ENCODE peak calls at places on chromosome 15, in five cellular contexts. One of them, this sample, is unnamed.

GRCh38 chr15:47374222-47374621 is 343.1 kb upstream of the SEMA6D start:
- DNase-seq in HFF-Myc: no peak
- DNase-seq in dorsolateral prefrontal cortex: no peak
- DNase-seq in pancreas: no peak
- DNase-seq in GM12865: no peak
- DNase-seq in this sample: peak

GRCh38 chr15:68211656-68212320 is 6.7 kb upstream of the CALML4 start:
- DNase-seq in dorsolateral prefrontal cortex: peak
- DNase-seq in pancreas: no peak
- DNase-seq in GM12865: no peak
- DNase-seq in HFF-Myc: no peak
- DNase-seq in this sample: no peak

GRCh38 chr15:63752075-63752684 is 81.6 kb downstream of the HERC1 start:
- DNase-seq in GM12865: peak
- DNase-seq in dorsolateral prefrontal cortex: no peak
- DNase-seq in pancreas: peak
- DNase-seq in HFF-Myc: peak
- DNase-seq in this sample: peak

GRCh38 chr15:50377867-50378751 is 23.1 kb upstream of the GABPB1 start:
- DNase-seq in dorsolateral prefrontal cortex: no peak
- DNase-seq in pancreas: no peak
- DNase-seq in GM12865: peak
- DNase-seq in HFF-Myc: no peak
- DNase-seq in this sample: peak

GRCh38 chr15:95826831-95827230 is 503.7 kb upstream of the NR2F2 start:
- DNase-seq in GM12865: peak
- DNase-seq in pancreas: no peak
- DNase-seq in HFF-Myc: no peak
- DNase-seq in dorsolateral prefrontal cortex: no peak
- DNase-seq in this sample: no peak

GRCh38 chr15:48865387-48866079 is 12.4 kb upstream of the EID1 start:
- DNase-seq in pancreas: no peak
- DNase-seq in HFF-Myc: peak
- DNase-seq in GM12865: peak
- DNase-seq in dorsolateral prefrontal cortex: no peak
- DNase-seq in this sample: peak

GRCh38 chr15:62165029-62165792 is at the start of gene C2CD4B:
- DNase-seq in pancreas: peak
- DNase-seq in dorsolateral prefrontal cortex: no peak
- DNase-seq in GM12865: peak
- DNase-seq in HFF-Myc: no peak
- DNase-seq in this sample: peak

GRCh38 chr15:85929786-85930185 is 135.1 kb upstream of the KLHL25 start:
- DNase-seq in dorsolateral prefrontal cortex: no peak
- DNase-seq in GM12865: no peak
- DNase-seq in HFF-Myc: no peak
- DNase-seq in pancreas: no peak
- DNase-seq in this sample: no peak

GRCh38 chr15:33839540-33839939 is 128.8 kb upstream of the CHRM5 start:
- DNase-seq in pancreas: no peak
- DNase-seq in dorsolateral prefrontal cortex: no peak
- DNase-seq in HFF-Myc: no peak
- DNase-seq in GM12865: no peak
- DNase-seq in this sample: no peak

GRCh38 chr15:55897560-55898336 is 95.7 kb downstream of the NEDD4 start:
- DNase-seq in GM12865: peak
- DNase-seq in HFF-Myc: peak
- DNase-seq in dorsolateral prefrontal cortex: no peak
- DNase-seq in pancreas: no peak
- DNase-seq in this sample: peak

GRCh38 chr15:81504170-81504905 is 130.3 kb upstream of the TMC3 start:
- DNase-seq in pancreas: no peak
- DNase-seq in GM12865: no peak
- DNase-seq in HFF-Myc: no peak
- DNase-seq in dorsolateral prefrontal cortex: no peak
- DNase-seq in this sample: no peak

GRCh38 chr15:82919231-82919886 is 33.2 kb downstream of the HOMER2 start:
- DNase-seq in dorsolateral prefrontal cortex: no peak
- DNase-seq in pancreas: peak
- DNase-seq in GM12865: no peak
- DNase-seq in HFF-Myc: no peak
- DNase-seq in this sample: no peak

GRCh38 chr15:78859971-78860733 is 12.5 kb upstream of the MORF4L1 start:
- DNase-seq in HFF-Myc: peak
- DNase-seq in GM12865: peak
- DNase-seq in dorsolateral prefrontal cortex: peak
- DNase-seq in pancreas: peak
- DNase-seq in this sample: peak

GRCh38 chr15:47196057-47196456 is 521.2 kb upstream of the SEMA6D start:
- DNase-seq in pancreas: peak
- DNase-seq in dorsolateral prefrontal cortex: peak
- DNase-seq in GM12865: peak
- DNase-seq in HFF-Myc: peak
- DNase-seq in this sample: peak

GRCh38 chr15:56038015-56038414 is 44.6 kb upstream of the NEDD4 start:
- DNase-seq in pancreas: no peak
- DNase-seq in GM12865: no peak
- DNase-seq in dorsolateral prefrontal cortex: no peak
- DNase-seq in HFF-Myc: peak
- DNase-seq in this sample: peak

GRCh38 chr15:37206690-37207089 is 106.3 kb upstream of the MEIS2 start:
- DNase-seq in HFF-Myc: no peak
- DNase-seq in dorsolateral prefrontal cortex: no peak
- DNase-seq in pancreas: no peak
- DNase-seq in GM12865: no peak
- DNase-seq in this sample: no peak

GRCh38 chr15:44710236-44711088 is 661 bp downstream of the PATL2 start:
- DNase-seq in GM12865: peak
- DNase-seq in dorsolateral prefrontal cortex: no peak
- DNase-seq in HFF-Myc: no peak
- DNase-seq in pancreas: peak
- DNase-seq in this sample: peak

GRCh38 chr15:92667291-92667904 is 11.8 kb upstream of the FAM174B start:
- DNase-seq in HFF-Myc: no peak
- DNase-seq in pancreas: no peak
- DNase-seq in GM12865: no peak
- DNase-seq in dorsolateral prefrontal cortex: no peak
- DNase-seq in this sample: no peak

GRCh38 chr15:68791431-68792283 is 29.0 kb downstream of the ANP32A start:
- DNase-seq in dorsolateral prefrontal cortex: no peak
- DNase-seq in HFF-Myc: no peak
- DNase-seq in pancreas: no peak
- DNase-seq in GM12865: peak
- DNase-seq in this sample: no peak

GRCh38 chr15:42133892-42134502 is 22.4 kb downstream of the PLA2G4F start:
- DNase-seq in dorsolateral prefrontal cortex: peak
- DNase-seq in GM12865: peak
- DNase-seq in HFF-Myc: no peak
- DNase-seq in pancreas: peak
- DNase-seq in this sample: peak

GRCh38 chr15:70398694-70399093 is 301.0 kb upstream of the TLE3 start:
- DNase-seq in HFF-Myc: no peak
- DNase-seq in GM12865: no peak
- DNase-seq in dorsolateral prefrontal cortex: no peak
- DNase-seq in pancreas: no peak
- DNase-seq in this sample: no peak

GRCh38 chr15:69665641-69666091 is 213.0 kb downstream of the RPLP1 start:
- DNase-seq in HFF-Myc: no peak
- DNase-seq in dorsolateral prefrontal cortex: no peak
- DNase-seq in pancreas: no peak
- DNase-seq in GM12865: no peak
- DNase-seq in this sample: peak

GRCh38 chr15:92886815-92887214 is 13.3 kb upstream of the CHD2 start:
- DNase-seq in pancreas: no peak
- DNase-seq in dorsolateral prefrontal cortex: no peak
- DNase-seq in GM12865: no peak
- DNase-seq in HFF-Myc: no peak
- DNase-seq in this sample: no peak

GRCh38 chr15:51359981-51360380 is 18.5 kb downstream of the GLDN start:
- DNase-seq in GM12865: no peak
- DNase-seq in pancreas: no peak
- DNase-seq in HFF-Myc: no peak
- DNase-seq in dorsolateral prefrontal cortex: no peak
- DNase-seq in this sample: peak

GRCh38 chr15:63061971-63062370 is 19.4 kb downstream of the TPM1 start:
- DNase-seq in pancreas: no peak
- DNase-seq in GM12865: no peak
- DNase-seq in HFF-Myc: no peak
- DNase-seq in dorsolateral prefrontal cortex: no peak
- DNase-seq in this sample: no peak

GRCh38 chr15:101353240-101353639 is 58.2 kb upstream of the SNRPA1 start:
- DNase-seq in HFF-Myc: no peak
- DNase-seq in pancreas: no peak
- DNase-seq in GM12865: no peak
- DNase-seq in dorsolateral prefrontal cortex: no peak
- DNase-seq in this sample: no peak

DNA sequence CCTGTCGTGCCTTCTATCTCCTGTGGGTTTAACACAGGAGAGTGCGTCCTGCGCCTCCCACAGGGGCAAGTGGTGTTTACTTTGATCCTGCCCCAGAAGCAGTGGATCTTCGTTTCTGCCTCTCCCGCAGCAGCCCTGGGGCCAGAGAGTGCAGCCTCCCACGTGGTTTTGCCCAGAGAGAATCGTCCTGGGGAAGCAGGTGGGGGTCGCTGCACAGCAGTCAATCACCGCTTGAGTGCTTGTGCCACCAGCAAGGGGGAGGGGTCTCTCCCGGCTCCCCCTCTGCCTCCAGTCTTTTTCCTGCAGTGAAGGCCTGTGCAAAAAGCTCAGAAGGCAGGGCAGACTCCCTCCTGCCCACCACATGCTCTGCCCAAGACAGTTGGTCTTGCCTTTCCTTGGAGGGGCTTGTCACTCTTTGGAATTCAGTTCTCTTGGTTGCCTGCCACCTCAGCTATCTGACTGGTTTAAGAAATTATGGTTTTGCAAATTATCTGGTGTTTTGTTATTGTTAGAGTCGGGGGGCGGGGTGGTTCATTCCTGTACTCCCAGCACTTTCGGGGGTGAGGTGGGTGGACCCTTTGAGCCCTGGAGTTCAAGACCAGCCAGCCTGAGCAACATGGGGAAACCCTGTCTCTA is 26.9 kb downstream of the STOML1 start:
- DNase-seq in pancreas: no peak
- DNase-seq in GM12865: peak
- DNase-seq in HFF-Myc: no peak
- DNase-seq in dorsolateral prefrontal cortex: no peak
- DNase-seq in this sample: no peak
- H3K4me3 ChIP-seq in pancreas: no peak
- H3K4me3 ChIP-seq in GM12865: peak
- H3K4me3 ChIP-seq in HFF-Myc: no peak
- H3K4me3 ChIP-seq in dorsolateral prefrontal cortex: no peak
- H3K4me3 ChIP-seq in this sample: no peak

DNA sequence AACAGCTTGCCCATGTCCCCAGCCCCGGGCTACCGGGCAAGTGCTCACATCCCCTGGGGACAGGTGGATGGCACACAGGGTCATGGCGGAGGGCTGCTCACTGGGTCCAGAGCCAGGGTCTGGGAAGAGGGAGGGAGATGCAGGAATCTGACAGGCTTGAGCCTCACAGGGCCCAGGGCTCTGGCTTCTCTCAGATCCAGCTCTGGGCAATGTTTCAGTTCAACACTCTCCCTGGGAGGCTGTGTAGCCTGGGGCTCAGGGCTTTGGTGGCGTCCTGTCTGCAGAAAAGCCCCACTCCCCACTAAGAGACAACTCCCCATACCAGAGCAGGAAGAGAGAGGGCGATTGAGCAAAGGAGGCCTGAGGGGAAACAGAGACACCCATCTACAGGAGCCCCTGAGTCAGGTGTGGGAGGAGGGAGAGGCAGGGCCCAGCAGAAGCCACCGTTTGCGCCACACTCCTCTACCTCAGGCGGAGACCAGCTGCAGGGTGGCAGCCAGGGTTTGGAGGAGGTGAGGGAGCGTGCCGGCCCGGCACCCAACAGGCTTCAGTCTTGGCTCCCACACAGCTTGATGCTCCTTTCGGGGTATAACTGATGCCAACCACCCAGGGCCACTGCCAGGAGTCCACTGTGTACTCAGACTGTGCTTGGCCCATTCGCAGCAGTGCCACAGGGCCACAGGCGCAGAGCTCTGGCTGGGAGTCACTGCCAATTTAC is 16.8 kb upstream of the SRP14 start:
- DNase-seq in GM12865: no peak
- DNase-seq in pancreas: peak
- DNase-seq in dorsolateral prefrontal cortex: no peak
- DNase-seq in HFF-Myc: no peak
- DNase-seq in this sample: peak
- H3K4me3 ChIP-seq in GM12865: peak
- H3K4me3 ChIP-seq in pancreas: no peak
- H3K4me3 ChIP-seq in dorsolateral prefrontal cortex: no peak
- H3K4me3 ChIP-seq in HFF-Myc: no peak
- H3K4me3 ChIP-seq in this sample: no peak

GRCh38 chr15:40936234-40936708 is 7.1 kb downstream of the DLL4 start:
- DNase-seq in dorsolateral prefrontal cortex: no peak
- DNase-seq in pancreas: no peak
- DNase-seq in HFF-Myc: no peak
- DNase-seq in GM12865: no peak
- DNase-seq in this sample: no peak
- H3K4me3 ChIP-seq in dorsolateral prefrontal cortex: no peak
- H3K4me3 ChIP-seq in pancreas: no peak
- H3K4me3 ChIP-seq in HFF-Myc: no peak
- H3K4me3 ChIP-seq in GM12865: no peak
- H3K4me3 ChIP-seq in this sample: no peak

DNA sequence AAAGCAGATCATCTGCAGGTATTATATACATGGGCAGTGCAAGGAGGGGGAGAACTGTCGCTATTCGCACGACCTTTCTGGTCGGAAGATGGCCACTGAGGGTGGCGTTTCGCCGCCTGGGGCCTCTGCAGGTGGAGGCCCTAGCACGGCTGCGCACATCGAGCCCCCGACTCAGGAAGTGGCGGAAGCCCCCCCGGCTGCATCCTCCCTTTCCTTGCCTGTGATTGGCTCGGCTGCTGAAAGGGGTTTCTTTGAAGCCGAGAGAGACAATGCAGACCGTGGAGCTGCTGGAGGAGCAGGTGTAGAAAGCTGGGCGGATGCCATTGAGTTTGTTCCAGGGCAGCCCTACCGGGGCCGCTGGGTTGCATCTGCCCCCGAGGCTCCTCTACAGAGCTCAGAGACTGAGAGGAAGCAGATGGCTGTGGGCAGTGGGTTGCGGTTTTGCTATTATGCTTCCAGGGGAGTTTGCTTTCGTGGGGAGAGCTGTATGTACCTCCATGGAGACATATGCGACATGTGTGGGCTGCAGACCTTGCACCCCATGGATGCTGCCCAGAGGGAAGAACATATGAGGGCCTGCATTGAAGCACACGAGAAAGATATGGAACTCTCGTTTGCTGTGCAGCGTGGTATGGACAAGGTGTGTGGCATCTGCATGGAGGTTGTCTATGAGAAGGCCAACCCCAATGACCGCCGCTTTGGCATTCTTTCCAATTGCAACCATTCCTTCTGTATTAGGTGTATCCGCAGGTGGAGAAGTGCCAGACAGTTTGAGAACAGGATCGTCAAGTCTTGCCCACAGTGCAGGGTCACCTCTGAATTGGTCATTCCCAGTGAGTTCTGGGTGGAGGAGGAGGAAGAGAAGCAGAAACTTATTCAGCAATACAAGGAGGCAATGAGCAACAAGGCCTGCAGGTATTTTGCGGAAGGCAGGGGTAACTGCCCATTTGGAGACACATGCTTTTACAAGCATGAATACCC is 886 bp downstream of the MKRN3 start:
- DNase-seq in GM12865: no peak
- DNase-seq in dorsolateral prefrontal cortex: peak
- DNase-seq in HFF-Myc: no peak
- DNase-seq in pancreas: no peak
- DNase-seq in this sample: peak
- H3K4me3 ChIP-seq in GM12865: no peak
- H3K4me3 ChIP-seq in dorsolateral prefrontal cortex: peak
- H3K4me3 ChIP-seq in HFF-Myc: peak
- H3K4me3 ChIP-seq in pancreas: no peak
- H3K4me3 ChIP-seq in this sample: peak

This sample was measured in NB4.